ENCODE peak calls at places on chromosomes 16 and 17, in four cellular contexts. F is neural crest cell; D is RPMI8226; S is stimulated activated naive B cell treated with anti-CD40 and anti-IgM and Interleukin-4, amounts not matched to agents 10 μg/mL and 1 μg/mL and 100 μg/mL, for 72 hours. J is an unnamed sample.

GRCh38 chr17:57357830-57358426 is 101.6 kb downstream of the MSI2 start:
- DNase-seq in S (peak; percentile 48), D (peak; percentile 35), F (no peak), J (peak; percentile 57)

GRCh38 chr17:20948984-20949777 is 93.6 kb downstream of the USP22 start:
- DNase-seq in F (no peak), S (no peak), D (peak; percentile 43), J (peak; percentile 13)

GRCh38 chr17:21388066-21388465 is 11.9 kb downstream of the KCNJ12 start:
- DNase-seq in F (no peak), D (no peak), S (no peak), J (no peak)

GRCh38 chr17:82639628-82640027 is 8.6 kb downstream of the WDR45B start:
- DNase-seq in S (no peak), D (no peak), F (no peak), J (no peak)

GRCh38 chr16:12459401-12459791 is 344.3 kb downstream of the CPPED1 start:
- DNase-seq in F (no peak), S (peak; percentile 68), D (no peak), J (peak; percentile 4)

GRCh38 chr17:35486920-35487727 is 38.6 kb upstream of the SLFN13 start:
- DNase-seq in S (peak; percentile 64), D (peak; percentile 11), F (no peak), J (peak; percentile 55)

GRCh38 chr17:75720656-75721462 is at the start of gene ITGB4:
- DNase-seq in F (no peak), D (peak; percentile 90), S (peak; percentile 7), J (no peak)

GRCh38 chr16:84379731-84380369 is 11.5 kb downstream of the ATP2C2 start:
- DNase-seq in S (no peak), D (no peak), F (no peak), J (no peak)

GRCh38 chr16:8849411-8850011 is 19.3 kb downstream of the CARHSP1 start:
- DNase-seq in F (no peak), D (no peak), S (no peak), J (no peak)

GRCh38 chr16:1181715-1182671 is 29.1 kb downstream of the CACNA1H start:
- DNase-seq in S (no peak), F (no peak), D (no peak), J (no peak)

GRCh38 chr17:49573510-49574282 is 2.0 kb upstream of the NXPH3 start:
- DNase-seq in S (no peak), F (no peak), D (no peak), J (no peak)

GRCh38 chr16:14405611-14406537 is 224.2 kb downstream of the PARN start:
- DNase-seq in F (peak; percentile 15), D (peak; percentile 94), S (peak; percentile 20), J (peak; percentile 83)

GRCh38 chr17:38916771-38917170 is 8.6 kb upstream of the LASP1NB start:
- DNase-seq in D (no peak), F (no peak), S (no peak), J (no peak)